ENCODE peak calls at places on chromosomes 3 and 15, in four cellular contexts. V is fibroblast of villous mesenchyme, J is GM23248, Y is NCI-H510A treated with DMSO at 0.1 percent for 48 hours. Z is an unnamed sample.
A peak's percentile ranks its signal among the peaks of the same experiment; 100 is the strongest.

GRCh38 chr3:123318374-123318773 is 116.6 kb downstream of the SEC22A start:
- DNase-seq in V (no peak), Y (no peak), J (no peak), Z (no peak)

GRCh38 chr3:174346571-174346970 is 512.6 kb upstream of the NAALADL2 start:
- DNase-seq in Y (no peak), J (no peak), V (no peak), Z (no peak)

GRCh38 chr3:107710851-107711250 is 188.1 kb downstream of the BBX start:
- DNase-seq in Y (no peak), V (no peak), J (peak; percentile 59), Z (no peak)

GRCh38 chr15:37586976-37587375 is 347.5 kb upstream of the TMCO5A start:
- DNase-seq in V (peak; percentile 8), J (peak; percentile 27), Y (no peak), Z (no peak)

GRCh38 chr3:36543276-36543997 is 163.1 kb downstream of the STAC start:
- DNase-seq in Y (no peak), V (no peak), J (peak; percentile 53), Z (no peak)

GRCh38 chr15:98292442-98293240 is 332.1 kb downstream of the ARRDC4 start:
- DNase-seq in V (peak; percentile 17), Y (no peak), J (peak; percentile 36), Z (peak; percentile 32)

GRCh38 chr15:74202461-74203401 is at the start of gene STRA6:
- DNase-seq in J (no peak), V (peak; percentile 95), Y (peak; percentile 40), Z (peak; percentile 94)

GRCh38 chr3:79973482-79973881 is 205.7 kb upstream of the ROBO1 start:
- DNase-seq in V (no peak), J (no peak), Y (no peak), Z (no peak)

GRCh38 chr15:90291679-90292356 is 26.3 kb downstream of the NGRN start:
- DNase-seq in V (no peak), J (peak; percentile 36), Y (no peak), Z (peak; percentile 29)

GRCh38 chr3:184323696-184324095 is 9.3 kb downstream of the EIF4G1 start:
- DNase-seq in V (no peak), J (no peak), Y (no peak), Z (no peak)

GRCh38 chr3:129526121-129526900 is 2.1 kb upstream of the RHO start:
- DNase-seq in J (peak; percentile 11), V (no peak), Y (no peak), Z (no peak)

GRCh38 chr3:131899021-131899420 is 135.8 kb downstream of the CPNE4 start:
- DNase-seq in Y (no peak), J (no peak), V (no peak), Z (no peak)

GRCh38 chr3:55203006-55203405 is 275.1 kb upstream of the LRTM1 start:
- DNase-seq in V (peak; percentile 64), Y (no peak), J (peak; percentile 39), Z (no peak)

GRCh38 chr15:100945006-100945405 is 25.8 kb downstream of the LRRK1 start:
- DNase-seq in J (no peak), Y (no peak), V (peak; percentile 23), Z (no peak)

GRCh38 chr3:172550347-172550943 is 27.2 kb upstream of the TNFSF10 start:
- DNase-seq in V (peak; percentile 91), J (peak; percentile 96), Y (no peak), Z (no peak)

GRCh38 chr3:41575754-41576153 is 376.4 kb downstream of the CTNNB1 start:
- DNase-seq in V (no peak), Y (no peak), J (no peak), Z (no peak)

Z was measured in HAP-1.